ENCODE peak calls at places on chromosomes 2 and 18, in seven cellular contexts. S is GM23338, E is type B pancreatic cell, T is left lung, U is MCF 10A, P is GM13977, K is body of pancreas. J is an unnamed sample.

GRCh38 chr2:101706819-101707177 is 9.3 kb downstream of the MAP4K4 start:
- DNase-seq in S (no peak), E (no peak), T (no peak), U (no peak), P (no peak), K (no peak), J (no peak)

GRCh38 chr2:102771114-102771513 is 9.3 kb downstream of the TMEM182 start:
- DNase-seq in S (no peak), E (no peak), T (peak), U (no peak), P (no peak), K (no peak), J (no peak)

GRCh38 chr2:176105078-176105726 is 1.9 kb upstream of the HOXD11 start:
- DNase-seq in S (peak), E (no peak), T (no peak), U (no peak), P (no peak), K (no peak), J (no peak)

GRCh38 chr18:39761273-39761672 is 2193.8 kb upstream of the PIK3C3 start:
- DNase-seq in S (no peak), E (no peak), T (no peak), U (no peak), P (no peak), K (no peak), J (no peak)

GRCh38 chr2:152920846-152921245 is 202.4 kb downstream of the ARL6IP6 start:
- DNase-seq in S (no peak), E (no peak), T (no peak), U (peak), P (no peak), K (no peak), J (no peak)

GRCh38 chr18:12656671-12657047 is 1.2 kb downstream of the SPIRE1 start:
- DNase-seq in S (no peak), E (no peak), T (no peak), U (no peak), P (no peak), K (no peak), J (no peak)

GRCh38 chr2:17573085-17573805 is 32.7 kb downstream of the VSNL1 start:
- DNase-seq in S (peak), E (no peak), T (no peak), U (peak), P (peak), K (no peak), J (no peak)

GRCh38 chr2:88932677-88933076 is 241.2 kb downstream of the RPIA start:
- DNase-seq in S (no peak), E (no peak), T (no peak), U (no peak), P (no peak), K (no peak), J (no peak)

GRCh38 chr2:2157400-2157799 is 173.7 kb downstream of the MYT1L start:
- DNase-seq in S (no peak), E (no peak), T (no peak), U (no peak), P (no peak), K (no peak), J (no peak)

GRCh38 chr2:163610817-163611556 is 124.8 kb downstream of the FIGN start:
- DNase-seq in S (peak), E (no peak), T (no peak), U (no peak), P (no peak), K (no peak), J (peak)

GRCh38 chr18:32920796-32921787 is 148.3 kb upstream of the KLHL14 start:
- DNase-seq in S (no peak), E (no peak), T (no peak), U (peak), P (no peak), K (no peak), J (peak)

GRCh38 chr2:113197347-113198047 is 23.7 kb downstream of the PSD4 start:
- DNase-seq in S (no peak), E (no peak), T (no peak), U (no peak), P (no peak), K (no peak), J (no peak)

GRCh38 chr2:113195923-113196501 is 22.2 kb downstream of the PSD4 start:
- DNase-seq in S (no peak), E (no peak), T (no peak), U (no peak), P (no peak), K (no peak), J (no peak)

GRCh38 chr2:113187771-113188170 is 14.0 kb downstream of the PSD4 start:
- DNase-seq in S (no peak), E (no peak), T (no peak), U (no peak), P (no peak), K (no peak), J (peak)

GRCh38 chr2:113196839-113197238 is 23.1 kb downstream of the PSD4 start:
- DNase-seq in S (no peak), E (no peak), T (no peak), U (no peak), P (no peak), K (no peak), J (no peak)

DNA sequence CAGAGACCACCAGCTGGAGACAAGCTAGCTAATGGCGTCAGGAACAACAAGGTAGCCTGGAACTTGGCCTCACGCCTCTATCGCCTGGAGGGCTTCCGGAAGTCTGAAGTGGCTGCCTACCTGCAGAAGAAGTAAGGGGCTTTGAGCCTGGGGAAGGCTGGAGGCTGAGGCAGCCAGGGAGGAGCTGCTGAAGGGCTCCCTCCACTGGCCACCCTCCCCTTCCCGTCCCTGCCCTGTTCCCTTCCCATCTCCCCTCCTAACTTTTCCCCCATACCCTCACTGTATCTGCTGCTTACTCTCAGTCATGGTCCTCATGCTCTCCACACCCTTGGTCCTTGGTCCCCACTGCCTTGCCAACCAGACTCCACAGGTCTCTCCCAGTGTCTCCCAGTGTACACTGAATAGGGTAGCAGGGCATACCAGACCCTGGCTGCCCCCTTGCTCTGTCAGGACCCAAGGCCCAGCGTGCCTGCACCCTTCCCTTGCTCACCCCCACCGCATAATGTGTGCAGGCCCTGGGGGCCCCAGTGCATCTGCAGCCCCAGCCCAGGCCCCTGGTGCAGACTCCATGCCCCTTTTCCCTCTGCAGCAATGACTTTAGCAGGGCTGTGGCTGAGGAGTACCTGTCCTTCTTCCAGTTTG is 18.8 kb downstream of the PSD4 start:
- DNase-seq in S (peak), E (no peak), T (no peak), U (no peak), P (no peak), K (no peak), J (no peak)
- TF ChIP-seq CTCF in S (peak), E (no peak), T (no peak), U (no peak), P (peak), K (no peak), J (peak)

DNA sequence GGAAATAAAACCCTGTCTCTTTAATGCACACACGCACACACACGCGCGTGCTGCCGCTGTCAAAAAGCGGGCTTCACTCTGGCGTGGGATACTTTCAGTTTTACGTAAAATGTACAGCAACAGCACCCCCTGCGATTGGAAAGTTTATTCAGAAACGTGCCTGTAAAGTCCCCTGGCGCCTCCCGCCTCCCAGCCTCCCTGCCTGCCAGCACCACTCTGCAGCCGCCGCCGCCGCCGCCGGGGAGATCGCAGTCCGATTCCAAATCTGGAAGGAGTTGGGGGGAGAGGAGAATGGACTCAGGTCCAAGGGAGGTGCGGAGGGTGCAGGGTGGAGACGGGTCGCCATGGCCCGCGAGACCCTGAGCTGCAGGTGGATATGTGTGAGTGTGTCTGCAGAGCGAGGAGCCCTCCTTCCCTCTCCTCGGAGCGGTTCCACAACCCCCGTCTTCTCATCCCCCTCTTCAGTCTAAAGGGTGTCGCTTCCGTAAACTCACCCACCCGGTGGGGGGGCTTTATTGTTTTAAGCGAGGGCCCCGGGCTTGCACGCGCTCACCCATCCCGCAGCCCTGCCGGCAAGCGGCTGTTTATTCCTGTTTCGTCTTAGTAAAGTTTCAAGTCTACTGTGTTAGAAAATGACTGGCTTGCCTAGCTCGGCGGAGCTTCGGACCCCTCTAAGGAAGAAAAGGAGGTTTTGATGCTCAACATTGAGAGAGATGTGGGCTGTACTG is 1.8 kb upstream of the BCL11A start:
- DNase-seq in S (peak), E (no peak), T (peak), U (peak), P (peak), K (peak), J (peak)
- TF ChIP-seq CTCF in S (no peak), E (peak), T (no peak), U (peak), P (peak), K (no peak), J (peak)

GRCh38 chr2:68385232-68385906 is 20.3 kb downstream of the PLEK start:
- DNase-seq in S (no peak), E (no peak), T (no peak), U (no peak), P (no peak), K (no peak), J (peak)
- TF ChIP-seq CTCF in S (no peak), E (no peak), T (no peak), U (no peak), P (no peak), K (no peak), J (peak)

DNA sequence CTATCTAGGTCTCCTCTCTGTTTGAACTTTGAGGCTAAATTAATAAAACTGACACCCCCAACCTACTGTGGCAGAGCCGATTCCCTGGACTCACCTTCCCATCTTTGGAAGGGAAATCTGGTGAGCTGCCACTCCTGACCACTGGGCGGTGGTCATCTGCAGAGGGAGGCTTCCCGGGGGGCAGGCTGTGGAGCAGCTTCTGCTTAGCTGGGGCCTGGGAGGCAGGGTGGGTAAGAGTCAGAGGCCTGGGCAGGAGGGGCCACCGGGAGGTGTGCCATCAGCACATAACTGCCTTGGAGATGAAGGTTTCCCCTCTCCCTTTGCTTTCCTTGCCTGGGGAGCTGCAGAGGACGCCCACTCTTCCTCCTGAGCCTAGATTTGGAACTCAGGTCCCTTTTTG is 2.3 kb upstream of the NPPC start:
- DNase-seq in S (peak), E (peak), T (peak), U (no peak), P (no peak), K (no peak), J (no peak)
- TF ChIP-seq CTCF in S (peak), E (peak), T (no peak), U (no peak), P (no peak), K (no peak), J (no peak)

GRCh38 chr2:72952110-72952823 is 34.9 kb downstream of the EMX1 start:
- DNase-seq in S (peak), E (no peak), T (no peak), U (no peak), P (no peak), K (no peak), J (no peak)
- TF ChIP-seq CTCF in S (peak), E (no peak), T (no peak), U (no peak), P (no peak), K (no peak), J (no peak)

GRCh38 chr2:51795248-51795888 is 763.4 kb upstream of the NRXN1 start:
- DNase-seq in S (peak), E (no peak), T (no peak), U (peak), P (no peak), K (no peak), J (peak)
- TF ChIP-seq CTCF in S (peak), E (peak), T (no peak), U (no peak), P (peak), K (no peak), J (peak)

GRCh38 chr2:182649316-182649715 is 66.7 kb upstream of the DNAJC10 start:
- DNase-seq in S (peak), E (no peak), T (no peak), U (peak), P (peak), K (no peak), J (peak)
- TF ChIP-seq CTCF in S (peak), E (peak), T (no peak), U (peak), P (peak), K (no peak), J (peak)

GRCh38 chr2:120204022-120204405 is 19.2 kb downstream of the TMEM185B start:
- DNase-seq in S (no peak), E (no peak), T (no peak), U (no peak), P (no peak), K (no peak), J (no peak)
- TF ChIP-seq CTCF in S (peak), E (no peak), T (no peak), U (no peak), P (no peak), K (no peak), J (no peak)

DNA sequence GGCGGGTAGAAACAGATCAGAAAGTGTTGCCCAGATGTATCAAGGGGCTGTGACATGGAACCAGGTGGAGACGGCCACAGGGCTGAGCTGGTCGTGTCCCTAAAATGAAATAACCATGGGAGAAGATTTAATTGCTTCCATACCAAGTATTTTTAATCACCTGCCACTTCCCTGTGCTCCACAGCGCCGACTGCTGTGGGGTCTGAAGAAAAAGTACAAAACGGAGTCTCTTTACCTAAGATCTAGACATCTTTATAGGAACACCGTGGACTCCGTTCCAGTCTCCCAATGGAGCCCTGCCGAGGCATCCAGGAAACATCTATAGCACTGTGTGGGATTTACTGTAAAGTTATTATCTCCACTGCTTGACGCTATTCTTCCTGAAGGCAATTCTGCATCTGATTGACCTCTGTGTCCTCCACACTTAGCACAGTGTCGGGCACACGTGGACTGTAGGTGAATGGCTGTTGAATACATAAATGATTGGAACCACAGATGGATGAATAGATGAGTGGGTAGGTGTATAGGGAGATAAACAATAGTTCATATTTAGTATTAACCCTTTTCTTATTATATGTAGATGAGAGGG is 21.6 kb upstream of the GYPC start:
- DNase-seq in S (peak), E (no peak), T (no peak), U (peak), P (peak), K (peak), J (peak)
- TF ChIP-seq CTCF in S (peak), E (peak), T (peak), U (peak), P (peak), K (peak), J (peak)

DNA sequence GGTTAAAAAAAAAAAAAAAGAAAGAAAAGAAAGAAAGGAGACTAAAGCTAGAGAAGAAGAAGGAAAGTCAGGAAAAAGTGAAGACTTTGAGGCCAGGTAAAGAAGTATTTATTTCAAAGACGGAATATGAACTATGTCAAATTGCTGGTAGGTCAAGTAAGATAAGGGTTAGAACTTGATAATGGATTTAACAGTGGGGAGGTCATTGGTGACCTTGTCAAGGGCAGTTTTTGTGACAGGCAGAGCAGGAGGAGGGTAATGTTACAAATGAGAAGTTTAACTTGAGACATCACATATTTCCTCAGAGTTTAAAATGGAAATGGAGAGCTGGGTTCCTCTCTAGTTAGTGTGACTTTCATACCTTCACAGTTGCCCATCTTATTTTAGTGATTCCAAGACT is 9.5 kb downstream of the WDR7 start:
- DNase-seq in S (no peak), E (no peak), T (no peak), U (no peak), P (no peak), K (no peak), J (no peak)
- TF ChIP-seq CTCF in S (no peak), E (no peak), T (no peak), U (no peak), P (no peak), K (no peak), J (no peak)

J was measured in NB4.